ENCODE peak calls at places on chromosome 1, in six cellular contexts. L is cardiac fibroblast, H is foreskin keratinocyte, C is neural crest cell, Z is astrocyte of the spinal cord, X is T-helper 2 cell. F is an unnamed sample.

GRCh38 chr1:8303141-8303540 is 14.8 kb upstream of the SLC45A1 start:
- DNase-seq in L (peak), H (peak), C (no peak), Z (peak), X (no peak), F (peak)

GRCh38 chr1:226630592-226630991 is 82.0 kb downstream of the STUM start:
- DNase-seq in L (no peak), H (no peak), C (no peak), Z (no peak), X (no peak), F (no peak)

GRCh38 chr1:9892563-9893528 is 17.2 kb downstream of the CTNNBIP1 start:
- DNase-seq in L (peak), H (peak), C (no peak), Z (peak), X (no peak), F (peak)

GRCh38 chr1:216815239-216815955 is 92.2 kb upstream of the ESRRG start:
- DNase-seq in L (peak), H (no peak), C (no peak), Z (peak), X (no peak), F (peak)

GRCh38 chr1:81805537-81806431 is 5.0 kb downstream of the ADGRL2 start:
- DNase-seq in L (no peak), H (no peak), C (no peak), Z (no peak), X (no peak), F (no peak)

GRCh38 chr1:235911300-235911662 is 44.6 kb upstream of the LYST start:
- DNase-seq in L (no peak), H (no peak), C (no peak), Z (no peak), X (no peak), F (no peak)

GRCh38 chr1:88802950-88803349 is 88.4 kb downstream of the GTF2B start:
- DNase-seq in L (peak), H (peak), C (no peak), Z (peak), X (no peak), F (peak)

GRCh38 chr1:195064358-195064757 is 1543.9 kb downstream of the KCNT2 start:
- DNase-seq in L (no peak), H (no peak), C (no peak), Z (no peak), X (no peak), F (no peak)

GRCh38 chr1:92483442-92484170 is 3.1 kb downstream of the GFI1 start:
- DNase-seq in L (no peak), H (no peak), C (peak), Z (no peak), X (peak), F (no peak)